ENCODE peak calls at places on chromosomes 5 and 9, in four cellular contexts. B, W, K and R are unnamed samples.

GRCh38 chr5:148807845-148808244 is 18.6 kb upstream of the ADRB2 start:
- DNase-seq in B (no peak), W (no peak), K (no peak), R (no peak)

GRCh38 chr5:80406980-80407734 is 707 bp upstream of the ZFYVE16 start:
- DNase-seq in B (no peak), W (peak; percentile 74), K (peak; percentile 9), R (no peak)

GRCh38 chr9:136004712-136005111 is 43.5 kb upstream of the UBAC1 start:
- DNase-seq in B (no peak), W (peak; percentile 50), K (no peak), R (no peak)

GRCh38 chr9:73200694-73201432 is 49.2 kb downstream of the ANXA1 start:
- DNase-seq in B (no peak), W (no peak), K (no peak), R (no peak)

GRCh38 chr5:74953961-74954720 is 88.0 kb upstream of the FAM169A start:
- DNase-seq in B (no peak), W (no peak), K (no peak), R (no peak)

GRCh38 chr5:102747386-102748166 is 7.5 kb upstream of the PAM start:
- DNase-seq in B (no peak), W (no peak), K (no peak), R (no peak)

GRCh38 chr9:104682642-104683041 is 11.7 kb upstream of the OR13D1 start:
- DNase-seq in B (no peak), W (no peak), K (peak; percentile 6), R (no peak)

GRCh38 chr5:77734885-77735284 is 41.3 kb downstream of the TBCA start:
- DNase-seq in B (no peak), W (no peak), K (no peak), R (no peak)

GRCh38 chr9:136890661-136891060 is 4.3 kb downstream of the TRAF2 start:
- DNase-seq in B (no peak), W (peak; percentile 32), K (no peak), R (no peak)

GRCh38 chr9:125659954-125660353 is 47.1 kb downstream of the MAPKAP1 start:
- DNase-seq in B (no peak), W (no peak), K (no peak), R (no peak)

GRCh38 chr5:76547242-76547890 is 75.8 kb downstream of the F2RL2 start:
- DNase-seq in B (no peak), W (no peak), K (peak; percentile 71), R (no peak)

GRCh38 chr9:133874061-133874638 is 118.0 kb downstream of the VAV2 start:
- DNase-seq in B (no peak), W (no peak), K (no peak), R (no peak)

GRCh38 chr5:36045895-36046294 is 20.8 kb downstream of the UGT3A2 start:
- DNase-seq in B (no peak), W (no peak), K (no peak), R (no peak)

GRCh38 chr9:121440265-121440664 is 59.4 kb downstream of the GGTA1 start:
- DNase-seq in B (no peak), W (no peak), K (no peak), R (no peak)

GRCh38 chr5:44565872-44566271 is 176.7 kb upstream of the FGF10 start:
- DNase-seq in B (no peak), W (no peak), K (no peak), R (no peak)

GRCh38 chr9:33921967-33922895 is 105.3 kb downstream of the UBE2R2 start:
- DNase-seq in B (no peak), W (no peak), K (peak; percentile 30), R (no peak)

GRCh38 chr5:173012882-173013281 is 29.3 kb downstream of the ATP6V0E1 start:
- DNase-seq in B (no peak), W (no peak), K (no peak), R (no peak)

GRCh38 chr5:51495672-51496071 is 112.4 kb downstream of the ISL1 start:
- DNase-seq in B (no peak), W (no peak), K (no peak), R (no peak)